ENCODE peak calls at places on chromosomes 7 and 10, in four cellular contexts. One of them, this sample, is unnamed.

GRCh38 chr7:32496052-32496813 is 944 bp downstream of the AVL9 start:
- DNase-seq in epithelial cell of esophagus: no peak
- DNase-seq in cardiac fibroblast: peak
- DNase-seq in lower lobe of right lung: no peak
- DNase-seq in this sample: no peak

GRCh38 chr7:148514236-148514635 is 76.3 kb upstream of the C7orf33 start:
- DNase-seq in epithelial cell of esophagus: no peak
- DNase-seq in cardiac fibroblast: no peak
- DNase-seq in lower lobe of right lung: no peak
- DNase-seq in this sample: no peak

GRCh38 chr10:19325581-19325980 is 277.0 kb downstream of the MALRD1 start:
- DNase-seq in epithelial cell of esophagus: peak
- DNase-seq in cardiac fibroblast: peak
- DNase-seq in lower lobe of right lung: no peak
- DNase-seq in this sample: no peak

GRCh38 chr10:116784035-116784434 is 41.7 kb upstream of the HSPA12A start:
- DNase-seq in epithelial cell of esophagus: no peak
- DNase-seq in cardiac fibroblast: no peak
- DNase-seq in lower lobe of right lung: no peak
- DNase-seq in this sample: no peak

GRCh38 chr7:72435366-72435765 is 23.2 kb upstream of the CALN1 start:
- DNase-seq in epithelial cell of esophagus: no peak
- DNase-seq in cardiac fibroblast: no peak
- DNase-seq in lower lobe of right lung: no peak
- DNase-seq in this sample: no peak

GRCh38 chr7:150983893-150984368 is 5.8 kb upstream of the KCNH2 start:
- DNase-seq in epithelial cell of esophagus: peak
- DNase-seq in cardiac fibroblast: peak
- DNase-seq in lower lobe of right lung: no peak
- DNase-seq in this sample: no peak

GRCh38 chr7:87111877-87112276 is 40.4 kb upstream of the DMTF1 start:
- DNase-seq in epithelial cell of esophagus: no peak
- DNase-seq in cardiac fibroblast: no peak
- DNase-seq in lower lobe of right lung: no peak
- DNase-seq in this sample: no peak

GRCh38 chr10:132942740-132943554 is 577 bp upstream of the CFAP46 start:
- DNase-seq in epithelial cell of esophagus: no peak
- DNase-seq in cardiac fibroblast: no peak
- DNase-seq in lower lobe of right lung: no peak
- DNase-seq in this sample: no peak

GRCh38 chr10:18738835-18739234 is 79.6 kb downstream of the ARL5B start:
- DNase-seq in epithelial cell of esophagus: no peak
- DNase-seq in cardiac fibroblast: peak
- DNase-seq in lower lobe of right lung: no peak
- DNase-seq in this sample: no peak

DNA sequence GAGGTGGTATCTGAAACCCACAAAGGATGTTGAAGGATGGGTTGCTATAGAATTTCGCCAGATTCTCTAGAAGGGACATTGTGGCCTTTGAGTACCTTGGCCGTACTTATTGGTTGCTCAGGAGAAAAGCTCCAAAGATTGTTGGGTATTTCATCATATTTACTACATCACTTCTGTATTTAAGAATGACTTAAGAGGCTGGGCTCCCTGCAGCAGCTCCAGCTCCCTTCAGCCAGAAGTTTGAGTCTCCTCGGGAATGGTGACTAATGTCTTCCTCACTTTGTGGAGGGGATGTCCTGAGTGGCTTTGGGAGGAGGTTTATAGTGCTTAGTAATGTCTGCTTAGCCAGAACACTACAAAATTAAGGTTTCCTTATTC is 18.1 kb downstream of the MINDY4 start:
- DNase-seq in epithelial cell of esophagus: peak
- DNase-seq in cardiac fibroblast: peak
- DNase-seq in lower lobe of right lung: no peak
- DNase-seq in this sample: no peak
- H3K4me3 ChIP-seq in epithelial cell of esophagus: no peak
- H3K4me3 ChIP-seq in cardiac fibroblast: no peak
- H3K4me3 ChIP-seq in lower lobe of right lung: no peak
- H3K4me3 ChIP-seq in this sample: no peak

GRCh38 chr10:89413398-89413912 is 913 bp upstream of the IFIT5 start:
- DNase-seq in epithelial cell of esophagus: no peak
- DNase-seq in cardiac fibroblast: no peak
- DNase-seq in lower lobe of right lung: no peak
- DNase-seq in this sample: no peak

GRCh38 chr10:89416465-89416864 is 2.1 kb downstream of the IFIT5 start:
- DNase-seq in epithelial cell of esophagus: no peak
- DNase-seq in cardiac fibroblast: no peak
- DNase-seq in lower lobe of right lung: no peak
- DNase-seq in this sample: no peak

GRCh38 chr10:89414146-89414878 is at the start of gene IFIT5:
- DNase-seq in epithelial cell of esophagus: peak
- DNase-seq in cardiac fibroblast: peak
- DNase-seq in lower lobe of right lung: peak
- DNase-seq in this sample: peak

GRCh38 chr10:89419548-89419947 is 5.2 kb downstream of the IFIT5 start:
- DNase-seq in epithelial cell of esophagus: peak
- DNase-seq in cardiac fibroblast: peak
- DNase-seq in lower lobe of right lung: no peak
- DNase-seq in this sample: no peak

DNA sequence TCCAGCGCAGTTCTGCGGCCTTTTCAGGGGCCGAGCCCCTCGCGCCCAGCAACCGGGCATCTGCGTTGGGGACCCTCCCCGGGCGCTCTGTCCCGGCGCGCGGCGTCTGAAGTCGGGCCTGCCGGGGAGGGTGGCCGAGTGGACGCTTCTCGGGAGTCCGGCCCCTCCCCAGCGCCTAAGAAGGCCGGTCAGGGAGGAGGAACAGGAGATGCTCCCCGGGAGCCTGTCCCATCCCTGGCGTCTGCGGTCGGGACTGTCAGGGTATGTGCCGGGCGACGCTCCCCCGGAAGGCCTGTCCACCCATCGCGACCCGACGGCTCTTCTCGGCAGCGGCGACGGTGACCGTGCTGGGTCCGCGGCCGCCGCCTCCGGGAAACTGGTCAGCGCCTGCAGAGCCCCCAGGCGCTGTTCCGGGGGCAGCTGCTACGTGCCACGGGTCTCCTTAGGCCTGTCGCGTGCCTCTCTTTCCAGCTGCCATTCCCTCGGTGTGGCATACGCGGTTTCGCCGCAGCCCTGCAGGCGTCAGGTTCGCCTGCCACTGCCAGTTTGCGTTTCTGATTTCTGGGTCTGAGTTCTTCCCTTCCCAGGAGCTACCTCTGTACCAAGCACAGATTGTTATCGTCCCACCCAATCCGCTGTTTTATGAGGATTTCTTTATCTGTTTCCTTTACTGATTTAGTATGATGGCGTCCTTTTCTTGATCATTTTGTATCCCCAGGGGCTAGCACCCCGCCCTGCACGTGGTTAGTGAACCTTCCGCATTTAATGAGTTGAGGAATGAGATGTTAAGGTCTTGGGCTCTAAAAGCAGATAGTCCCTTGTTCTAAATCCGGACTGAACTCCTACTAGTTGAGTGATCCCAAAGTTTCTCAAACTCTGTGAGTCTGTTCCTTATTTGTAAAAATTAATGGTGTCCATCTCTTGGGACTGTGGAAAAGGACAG is 782 bp downstream of the IFIT5 start:
- DNase-seq in epithelial cell of esophagus: peak
- DNase-seq in cardiac fibroblast: peak
- DNase-seq in lower lobe of right lung: peak
- DNase-seq in this sample: no peak
- TF ChIP-seq CTCF in epithelial cell of esophagus: no peak
- TF ChIP-seq CTCF in cardiac fibroblast: no peak
- TF ChIP-seq CTCF in lower lobe of right lung: no peak
- TF ChIP-seq CTCF in this sample: no peak

GRCh38 chr10:110409926-110410325 is 87.8 kb upstream of the DUSP5 start:
- DNase-seq in epithelial cell of esophagus: no peak
- DNase-seq in cardiac fibroblast: no peak
- DNase-seq in lower lobe of right lung: no peak
- DNase-seq in this sample: no peak
- H3K4me3 ChIP-seq in epithelial cell of esophagus: no peak
- H3K4me3 ChIP-seq in cardiac fibroblast: no peak
- H3K4me3 ChIP-seq in lower lobe of right lung: no peak
- H3K4me3 ChIP-seq in this sample: peak

DNA sequence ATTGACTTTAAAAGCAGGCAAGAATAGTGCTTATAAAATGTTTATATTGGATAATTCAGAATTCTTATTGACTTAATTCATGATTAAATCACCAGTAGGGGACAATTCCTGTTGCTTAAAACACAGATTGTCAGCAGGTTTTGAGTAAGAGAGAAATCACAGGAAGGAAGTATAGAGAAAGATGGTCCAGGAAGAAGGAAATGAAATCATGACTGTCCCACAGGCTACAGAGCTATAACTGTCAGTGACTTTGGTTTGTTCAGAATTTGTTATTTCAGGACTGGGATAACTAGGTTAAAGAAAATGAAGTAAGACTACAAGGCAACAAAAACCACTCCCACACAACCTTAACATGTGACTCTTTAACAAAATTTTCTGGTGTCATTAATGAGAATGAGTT is 6.8 kb downstream of the GNGT1 start:
- DNase-seq in epithelial cell of esophagus: no peak
- DNase-seq in cardiac fibroblast: no peak
- DNase-seq in lower lobe of right lung: no peak
- DNase-seq in this sample: no peak
- TF ChIP-seq CTCF in epithelial cell of esophagus: no peak
- TF ChIP-seq CTCF in cardiac fibroblast: no peak
- TF ChIP-seq CTCF in lower lobe of right lung: no peak
- TF ChIP-seq CTCF in this sample: no peak

GRCh38 chr10:50635286-50635685 is 11.5 kb upstream of the SGMS1 start:
- DNase-seq in epithelial cell of esophagus: peak
- DNase-seq in cardiac fibroblast: peak
- DNase-seq in lower lobe of right lung: no peak
- DNase-seq in this sample: no peak

GRCh38 chr10:50636576-50636975 is 12.8 kb upstream of the SGMS1 start:
- DNase-seq in epithelial cell of esophagus: no peak
- DNase-seq in cardiac fibroblast: no peak
- DNase-seq in lower lobe of right lung: no peak
- DNase-seq in this sample: no peak

GRCh38 chr10:50634479-50634878 is 10.7 kb upstream of the SGMS1 start:
- DNase-seq in epithelial cell of esophagus: no peak
- DNase-seq in cardiac fibroblast: no peak
- DNase-seq in lower lobe of right lung: no peak
- DNase-seq in this sample: no peak

GRCh38 chr10:50640238-50640637 is 16.5 kb upstream of the SGMS1 start:
- DNase-seq in epithelial cell of esophagus: no peak
- DNase-seq in cardiac fibroblast: no peak
- DNase-seq in lower lobe of right lung: no peak
- DNase-seq in this sample: no peak

DNA sequence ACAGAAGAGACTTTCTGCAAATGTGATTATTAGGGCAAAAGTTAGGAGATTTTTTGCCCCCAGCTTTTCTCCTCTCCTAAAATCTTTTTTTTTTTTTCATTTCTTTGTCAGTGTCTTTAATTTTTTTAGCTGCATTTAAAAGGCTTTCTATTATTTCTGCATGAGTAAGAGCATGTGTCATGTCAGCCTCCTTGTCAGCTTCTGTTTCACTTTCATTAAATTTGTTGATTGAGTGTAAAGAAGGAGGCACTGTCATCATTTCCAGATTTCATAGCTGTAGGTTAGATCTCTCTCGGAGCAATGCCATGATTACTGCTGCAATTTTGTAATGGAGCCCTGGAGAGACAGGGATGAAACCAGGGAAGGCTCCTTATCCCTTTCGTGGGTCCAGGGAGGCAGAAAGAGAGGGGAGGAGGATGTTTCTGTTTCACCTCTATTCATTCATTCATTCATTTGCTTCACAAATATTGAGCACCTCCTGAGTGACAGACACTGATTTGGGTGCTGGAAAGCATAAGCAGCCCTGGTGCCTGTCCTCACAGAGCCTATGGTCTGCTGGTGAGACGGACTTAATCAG is 13.3 kb upstream of the SGMS1 start:
- DNase-seq in epithelial cell of esophagus: peak
- DNase-seq in cardiac fibroblast: no peak
- DNase-seq in lower lobe of right lung: no peak
- DNase-seq in this sample: no peak
- H3K4me3 ChIP-seq in epithelial cell of esophagus: no peak
- H3K4me3 ChIP-seq in cardiac fibroblast: no peak
- H3K4me3 ChIP-seq in lower lobe of right lung: no peak
- H3K4me3 ChIP-seq in this sample: peak

GRCh38 chr7:90841759-90842429 is 245.8 kb downstream of the CDK14 start:
- DNase-seq in epithelial cell of esophagus: no peak
- DNase-seq in cardiac fibroblast: no peak
- DNase-seq in lower lobe of right lung: no peak
- DNase-seq in this sample: no peak

GRCh38 chr7:90836937-90837336 is 240.8 kb downstream of the CDK14 start:
- DNase-seq in epithelial cell of esophagus: no peak
- DNase-seq in cardiac fibroblast: no peak
- DNase-seq in lower lobe of right lung: no peak
- DNase-seq in this sample: no peak

GRCh38 chr7:90839892-90840291 is 243.8 kb downstream of the CDK14 start:
- DNase-seq in epithelial cell of esophagus: no peak
- DNase-seq in cardiac fibroblast: no peak
- DNase-seq in lower lobe of right lung: no peak
- DNase-seq in this sample: no peak

GRCh38 chr7:90835861-90836260 is 239.7 kb downstream of the CDK14 start:
- DNase-seq in epithelial cell of esophagus: peak
- DNase-seq in cardiac fibroblast: no peak
- DNase-seq in lower lobe of right lung: no peak
- DNase-seq in this sample: no peak

DNA sequence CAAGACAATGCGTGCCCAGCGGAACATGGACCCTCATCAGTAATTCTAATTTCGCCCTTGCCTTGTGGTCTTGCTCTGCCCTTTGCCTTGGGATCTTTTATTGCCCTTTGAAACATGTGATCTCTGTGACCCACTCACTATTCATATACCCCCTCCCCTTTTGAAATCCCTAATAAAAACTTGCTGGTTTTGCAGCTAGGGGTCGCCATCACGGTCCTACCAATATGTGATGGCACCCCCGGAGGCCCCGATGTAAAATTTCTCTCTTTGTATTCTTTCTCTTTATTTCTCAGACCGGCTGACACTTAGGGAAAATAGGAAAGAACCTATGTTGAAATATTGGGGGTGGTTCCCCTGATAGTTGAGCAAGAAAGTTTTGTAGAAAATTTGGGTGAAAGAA is 242.7 kb downstream of the CDK14 start:
- DNase-seq in epithelial cell of esophagus: no peak
- DNase-seq in cardiac fibroblast: no peak
- DNase-seq in lower lobe of right lung: no peak
- DNase-seq in this sample: no peak
- TF ChIP-seq CTCF in epithelial cell of esophagus: no peak
- TF ChIP-seq CTCF in cardiac fibroblast: no peak
- TF ChIP-seq CTCF in lower lobe of right lung: no peak
- TF ChIP-seq CTCF in this sample: peak

GRCh38 chr7:3760696-3761095 is 459.6 kb downstream of the SDK1 start:
- DNase-seq in epithelial cell of esophagus: no peak
- DNase-seq in cardiac fibroblast: peak
- DNase-seq in lower lobe of right lung: no peak
- DNase-seq in this sample: no peak
- H3K4me3 ChIP-seq in epithelial cell of esophagus: no peak
- H3K4me3 ChIP-seq in cardiac fibroblast: no peak
- H3K4me3 ChIP-seq in lower lobe of right lung: no peak
- H3K4me3 ChIP-seq in this sample: no peak

GRCh38 chr7:34430456-34430855 is 227.6 kb upstream of the NPSR1 start:
- DNase-seq in epithelial cell of esophagus: peak
- DNase-seq in cardiac fibroblast: peak
- DNase-seq in lower lobe of right lung: no peak
- DNase-seq in this sample: no peak
- TF ChIP-seq CTCF in epithelial cell of esophagus: peak
- TF ChIP-seq CTCF in cardiac fibroblast: peak
- TF ChIP-seq CTCF in lower lobe of right lung: peak
- TF ChIP-seq CTCF in this sample: no peak